ENCODE peak calls at places on chromosomes 12 and 14, in four cellular contexts. J, O, F and B are unnamed samples.

GRCh38 chr12:62783881-62784280 is 151.1 kb downstream of the PPM1H start:
- DNase-seq in O (no peak), J (no peak), F (no peak), B (no peak)

GRCh38 chr12:47748899-47749298 is 9.8 kb downstream of the RAPGEF3 start:
- DNase-seq in O (no peak), F (no peak), J (no peak), B (no peak)

GRCh38 chr12:96235497-96235826 is 41.3 kb downstream of the ELK3 start:
- DNase-seq in O (no peak), F (no peak), J (no peak), B (no peak)

GRCh38 chr12:124636138-124636968 is 68.9 kb upstream of the NCOR2 start:
- DNase-seq in O (no peak), F (no peak), J (peak; percentile 47), B (peak; percentile 76)

GRCh38 chr14:104999361-104999760 is 13.8 kb downstream of the CLBA1 start:
- DNase-seq in F (no peak), O (no peak), J (no peak), B (no peak)

GRCh38 chr12:132285991-132286681 is 43.3 kb downstream of the GALNT9 start:
- DNase-seq in J (no peak), O (peak; percentile 35), F (peak; percentile 69), B (peak; percentile 56)

GRCh38 chr14:68466491-68466977 is 326.3 kb downstream of the ZFP36L1 start:
- DNase-seq in J (no peak), F (no peak), O (peak; percentile 63), B (peak; percentile 84)

GRCh38 chr12:108179305-108179704 is 50.2 kb downstream of the WSCD2 start:
- DNase-seq in F (no peak), O (no peak), J (no peak), B (no peak)

GRCh38 chr14:95189400-95190162 is 32.3 kb upstream of the DICER1 start:
- DNase-seq in J (no peak), F (no peak), O (no peak), B (no peak)

GRCh38 chr14:22837750-22838538 is 1.6 kb downstream of the MMP14 start:
- DNase-seq in F (peak; percentile 61), J (no peak), O (no peak), B (no peak)

GRCh38 chr14:58663494-58664111 is 25.8 kb downstream of the DACT1 start:
- DNase-seq in F (no peak), J (no peak), O (no peak), B (no peak)

GRCh38 chr14:71932229-71932951 is at the start of gene RGS6:
- DNase-seq in J (no peak), F (peak; percentile 82), O (peak; percentile 1), B (no peak)

GRCh38 chr14:22466520-22466919 is 122.5 kb downstream of the DAD1 start:
- DNase-seq in F (no peak), J (no peak), O (no peak), B (no peak)

GRCh38 chr12:121513464-121514183 is 67.2 kb downstream of the KDM2B start:
- DNase-seq in F (peak; percentile 78), O (peak; percentile 78), J (peak; percentile 99), B (peak; percentile 91)

GRCh38 chr12:13093191-13093849 is 10.1 kb downstream of the GSG1 start:
- DNase-seq in J (no peak), O (no peak), F (no peak), B (no peak)

GRCh38 chr12:65756956-65757511 is 67.2 kb upstream of the HMGA2 start:
- DNase-seq in F (no peak), O (no peak), J (no peak), B (no peak)

GRCh38 chr14:56730468-56731145 is 79.7 kb downstream of the OTX2 start:
- DNase-seq in O (no peak), J (no peak), F (no peak), B (no peak)

GRCh38 chr12:124814741-124815613 is 48.7 kb downstream of the SCARB1 start:
- DNase-seq in O (no peak), J (no peak), F (no peak), B (no peak)

DNA sequence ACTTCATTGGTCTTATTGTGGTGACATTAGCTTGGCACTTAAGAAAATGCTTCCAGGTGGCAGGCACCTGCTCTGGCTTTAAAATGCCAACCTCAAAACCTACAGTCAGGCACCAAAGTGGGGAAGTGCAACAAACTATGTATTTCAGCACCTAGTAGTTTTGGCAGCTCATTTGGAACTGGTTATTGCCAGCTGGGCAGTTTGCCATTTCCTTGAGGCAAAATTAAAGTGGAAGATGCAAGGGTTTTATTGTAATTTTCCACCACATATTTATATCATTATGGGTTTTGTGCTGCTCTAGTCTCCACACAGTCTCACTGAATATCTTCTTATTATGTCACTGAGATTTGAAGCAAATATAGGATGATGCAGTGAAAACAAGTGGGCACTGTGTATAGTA is 117.0 kb downstream of the PRKD1 start:
- DNase-seq in O (no peak), J (no peak), F (no peak), B (no peak)
- TF ChIP-seq MAX in O (no peak), J (no peak), F (no peak), B (no peak)

GRCh38 chr12:19846561-19846960 is 407.3 kb downstream of the AEBP2 start:
- DNase-seq in J (no peak), O (no peak), F (no peak), B (peak; percentile 13)
- TF ChIP-seq RNF2 in J (no peak), O (no peak), F (no peak), B (no peak)

DNA sequence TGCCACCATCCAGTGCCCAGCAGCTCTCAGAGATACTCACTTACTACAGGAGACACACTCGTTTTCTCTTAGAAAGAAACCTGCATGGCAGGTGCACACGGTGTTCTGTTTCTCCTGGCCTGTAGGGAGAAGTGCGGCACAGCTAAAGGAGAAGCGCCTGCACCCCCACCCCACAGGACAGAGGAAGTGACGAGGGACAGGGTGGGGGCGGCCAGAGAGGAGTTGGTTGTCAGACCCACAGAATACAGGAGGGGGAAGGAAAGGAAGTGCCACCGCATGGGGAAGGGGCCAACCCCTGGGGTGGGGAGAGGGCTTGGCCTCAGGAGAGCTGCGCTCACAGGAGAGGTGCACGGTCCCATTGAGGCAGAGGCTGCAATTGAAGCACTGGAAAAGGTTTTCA is 8.8 kb downstream of the TNFRSF1A start:
- DNase-seq in J (no peak), F (no peak), O (no peak), B (no peak)
- TF ChIP-seq MAX in J (no peak), F (no peak), O (no peak), B (no peak)

DNA sequence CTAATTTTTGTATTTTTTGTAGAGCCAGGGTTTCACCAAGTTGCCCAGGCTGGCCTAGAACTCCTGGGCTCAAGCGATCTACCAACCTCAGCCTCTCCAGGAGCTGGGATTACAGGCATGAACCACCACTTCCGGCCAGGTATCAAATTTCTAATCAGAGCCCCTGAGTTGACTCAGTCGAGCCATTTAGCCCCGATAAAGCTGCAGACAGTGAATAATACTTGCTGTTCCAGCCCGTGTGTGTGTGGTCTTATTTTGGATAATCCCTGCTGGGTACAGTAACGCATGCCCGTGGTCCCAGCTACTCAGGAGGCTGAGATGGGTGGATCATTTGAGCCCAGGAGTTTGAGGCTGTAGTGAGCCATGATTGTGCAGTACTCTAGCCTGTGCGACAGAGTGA is 57.0 kb downstream of the TEAD4 start:
- DNase-seq in J (no peak), F (no peak), O (no peak), B (no peak)
- TF ChIP-seq RNF2 in J (no peak), F (no peak), O (no peak), B (no peak)

GRCh38 chr12:5785601-5786000 is 159.5 kb downstream of the ANO2 start:
- DNase-seq in O (no peak), F (no peak), J (no peak), B (no peak)

GRCh38 chr12:5792350-5792749 is 152.7 kb downstream of the ANO2 start:
- DNase-seq in O (no peak), F (no peak), J (no peak), B (no peak)

GRCh38 chr12:5794156-5794555 is 150.9 kb downstream of the ANO2 start:
- DNase-seq in O (no peak), F (no peak), J (no peak), B (no peak)

GRCh38 chr12:5787828-5788227 is 157.2 kb downstream of the ANO2 start:
- DNase-seq in O (no peak), J (no peak), F (no peak), B (no peak)

DNA sequence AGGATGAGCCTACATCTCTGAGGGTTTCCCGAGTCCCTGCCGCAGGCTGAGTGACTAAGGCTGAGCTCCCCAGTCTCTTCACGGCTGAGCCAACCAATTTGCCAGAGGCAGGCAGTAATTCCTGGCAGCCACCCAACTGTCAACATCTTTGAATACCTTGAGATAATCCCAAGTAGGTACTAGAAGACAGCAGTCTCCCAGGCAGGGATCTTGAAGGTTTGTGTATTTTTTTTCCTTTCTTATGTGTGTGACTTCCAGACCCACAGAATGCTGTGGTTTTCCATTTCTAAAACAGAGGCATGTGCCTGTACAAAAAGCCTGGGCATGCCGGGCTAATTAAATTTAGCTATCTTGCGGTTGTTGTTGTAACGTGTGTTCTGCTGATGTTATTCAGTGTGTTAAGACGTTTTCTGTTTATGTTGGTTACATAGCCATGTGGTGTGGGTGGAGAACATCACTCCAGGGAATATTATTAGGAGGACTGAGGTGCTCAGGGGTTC is 155.5 kb downstream of the ANO2 start:
- DNase-seq in J (no peak), O (no peak), F (no peak), B (no peak)
- TF ChIP-seq MAX in J (no peak), O (no peak), F (no peak), B (no peak)

DNA sequence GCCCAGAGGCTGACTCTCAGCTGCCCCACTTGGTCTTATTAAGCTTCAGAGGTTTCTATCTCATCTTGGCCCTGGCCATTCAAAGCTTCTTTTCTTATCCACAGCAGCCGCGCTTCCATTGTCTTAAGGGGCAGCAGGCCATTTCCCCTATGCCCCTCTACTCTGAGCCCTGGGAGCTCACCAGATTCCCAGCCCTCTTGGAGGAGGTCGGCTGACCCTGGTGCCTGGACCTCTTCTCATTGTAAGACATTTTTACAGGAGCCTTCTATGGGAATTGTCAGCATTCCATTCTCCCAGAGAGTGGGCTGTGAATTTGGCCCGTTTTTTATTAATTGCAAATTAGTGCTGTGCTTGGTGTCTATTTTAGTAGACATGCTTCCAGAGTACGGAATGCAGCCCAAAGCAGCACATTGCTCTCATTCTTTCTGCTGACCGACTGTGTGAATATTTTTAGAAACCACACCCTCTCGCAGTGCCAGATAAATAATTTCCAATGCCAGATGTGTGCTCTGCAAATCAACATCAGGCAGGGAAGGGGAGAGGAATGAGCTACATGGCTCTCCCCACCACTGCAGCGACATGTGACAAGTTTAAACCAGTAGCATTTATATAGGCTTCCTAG is 58.5 kb downstream of the NUAK1 start:
- DNase-seq in O (no peak), J (no peak), F (no peak), B (no peak)
- TF ChIP-seq RNF2 in O (no peak), J (no peak), F (no peak), B (no peak)

GRCh38 chr12:42789808-42790760 is 200.5 kb upstream of the PRICKLE1 start:
- DNase-seq in O (no peak), J (no peak), F (no peak), B (no peak)

GRCh38 chr12:42794811-42795210 is 205.3 kb upstream of the PRICKLE1 start:
- DNase-seq in O (no peak), F (no peak), J (no peak), B (no peak)

GRCh38 chr12:42792265-42792664 is 202.7 kb upstream of the PRICKLE1 start:
- DNase-seq in J (no peak), F (no peak), O (no peak), B (no peak)

GRCh38 chr12:42790761-42791151 is 201.2 kb upstream of the PRICKLE1 start:
- DNase-seq in F (no peak), J (peak; percentile 8), O (no peak), B (peak; percentile 53)

DNA sequence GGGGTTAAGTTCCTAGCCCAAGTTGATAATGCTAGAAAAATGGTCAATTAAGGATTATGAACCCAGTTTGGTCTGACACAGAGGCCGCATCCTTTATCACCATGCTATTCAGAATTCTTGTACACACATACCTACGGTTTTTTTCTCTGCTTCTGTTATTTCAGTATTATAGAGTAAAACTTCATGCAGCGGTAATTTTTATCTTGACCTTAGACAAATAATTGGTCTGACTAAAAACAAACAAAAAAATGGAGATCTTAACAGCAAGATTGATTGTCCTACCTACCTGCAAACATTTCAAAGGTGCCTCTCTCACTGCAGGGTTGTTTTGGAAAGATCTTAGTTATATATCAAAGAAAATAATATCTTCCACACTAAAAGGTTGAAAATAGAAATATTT is 201.9 kb upstream of the PRICKLE1 start:
- DNase-seq in O (no peak), J (no peak), F (no peak), B (no peak)
- TF ChIP-seq MAX in O (no peak), J (no peak), F (no peak), B (no peak)